ENCODE peak calls at places on chromosomes 3 and 15, in seven cellular contexts. S, Q, X, B, A, R and O are unnamed samples.

GRCh38 chr3:170477395-170477794 is 58.7 kb downstream of the CLDN11 start:
- DNase-seq in S (no peak), Q (no peak), X (no peak), B (no peak), A (no peak), R (no peak), O (no peak)

GRCh38 chr3:122099255-122099654 is 44.1 kb downstream of the CD86 start:
- DNase-seq in S (no peak), Q (no peak), X (no peak), B (no peak), A (no peak), R (no peak), O (no peak)

GRCh38 chr3:10707089-10707983 is 108.7 kb upstream of the SLC6A11 start:
- DNase-seq in S (no peak), Q (no peak), X (no peak), B (no peak), A (no peak), R (no peak), O (peak; percentile 28)

GRCh38 chr3:61666615-61667320 is 105.4 kb downstream of the PTPRG start:
- DNase-seq in S (no peak), Q (no peak), X (no peak), B (no peak), A (no peak), R (no peak), O (no peak)

GRCh38 chr3:173000553-173000952 is 140.5 kb downstream of the SPATA16 start:
- DNase-seq in S (no peak), Q (no peak), X (no peak), B (no peak), A (no peak), R (no peak), O (no peak)

GRCh38 chr3:160331127-160331937 is 67.7 kb downstream of the IFT80 start:
- DNase-seq in S (peak; percentile 16), Q (no peak), X (peak; percentile 69), B (peak; percentile 27), A (no peak), R (peak; percentile 68), O (no peak)

GRCh38 chr15:70323111-70323851 is 225.6 kb upstream of the TLE3 start:
- DNase-seq in S (no peak), Q (peak; percentile 88), X (no peak), B (no peak), A (no peak), R (no peak), O (no peak)

GRCh38 chr15:42858999-42859789 is 61.4 kb downstream of the TTBK2 start:
- DNase-seq in S (no peak), Q (no peak), X (peak; percentile 1), B (no peak), A (no peak), R (no peak), O (no peak)

GRCh38 chr3:49650177-49650576 is 24.0 kb upstream of the APEH start:
- DNase-seq in S (no peak), Q (no peak), X (no peak), B (no peak), A (no peak), R (no peak), O (no peak)

GRCh38 chr15:60370804-60371700 is 26.7 kb downstream of the ANXA2 start:
- DNase-seq in S (peak; percentile 87), Q (peak; percentile 96), X (peak; percentile 92), B (peak; percentile 88), A (peak; percentile 99), R (peak; percentile 93), O (no peak)

GRCh38 chr3:13593615-13594014 is 44.7 kb downstream of the FBLN2 start:
- DNase-seq in S (no peak), Q (peak; percentile 11), X (no peak), B (no peak), A (no peak), R (no peak), O (no peak)

GRCh38 chr15:86121568-86121967 is 41.9 kb downstream of the AGBL1 start:
- DNase-seq in S (no peak), Q (no peak), X (no peak), B (no peak), A (no peak), R (no peak), O (no peak)

GRCh38 chr15:75031773-75032302 is 8.4 kb downstream of the PPCDC start:
- DNase-seq in S (no peak), Q (peak; percentile 45), X (no peak), B (no peak), A (no peak), R (no peak), O (no peak)

GRCh38 chr15:38625886-38626285 is 61.3 kb upstream of the RASGRP1 start:
- DNase-seq in S (no peak), Q (no peak), X (no peak), B (no peak), A (no peak), R (no peak), O (no peak)

GRCh38 chr3:71201939-71202338 is 381.6 kb downstream of the FOXP1 start:
- DNase-seq in S (no peak), Q (peak; percentile 83), X (no peak), B (no peak), A (no peak), R (no peak), O (no peak)

GRCh38 chr3:115648559-115648958 is 25.2 kb downstream of the GAP43 start:
- DNase-seq in S (no peak), Q (no peak), X (no peak), B (no peak), A (no peak), R (no peak), O (no peak)

GRCh38 chr3:194061421-194062029 is 74.4 kb upstream of the HES1 start:
- DNase-seq in S (peak; percentile 32), Q (no peak), X (no peak), B (no peak), A (no peak), R (no peak), O (no peak)

DNA sequence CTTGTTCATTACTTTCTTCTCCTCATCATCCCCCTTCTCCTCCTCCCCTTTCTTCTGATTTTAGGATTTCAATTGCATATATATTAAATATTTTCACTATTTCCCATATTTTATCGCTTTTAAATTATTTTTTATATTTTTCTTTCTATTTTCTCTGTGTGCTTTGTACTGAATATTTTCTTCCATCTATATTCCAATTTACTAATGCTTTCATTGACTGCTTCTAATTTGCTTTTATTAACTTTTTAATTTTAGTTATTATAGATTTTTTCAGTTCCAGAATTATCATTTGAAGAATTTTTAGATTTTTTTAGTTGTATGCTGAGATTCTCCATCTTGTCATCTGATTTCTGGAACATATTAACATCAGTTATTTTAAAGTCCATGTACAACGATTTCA is 83.2 kb upstream of the ST3GAL6 start:
- DNase-seq in S (no peak), Q (no peak), X (no peak), B (no peak), A (no peak), R (no peak), O (no peak)
- TF ChIP-seq CTCF in S (no peak), Q (no peak), X (no peak), B (no peak), A (no peak), R (no peak), O (no peak)

GRCh38 chr3:33687406-33688010 is 30.5 kb downstream of the CLASP2 start:
- DNase-seq in S (no peak), Q (no peak), X (no peak), B (peak; percentile 18), A (no peak), R (no peak), O (no peak)

GRCh38 chr3:33678073-33678472 is 40.0 kb downstream of the CLASP2 start:
- DNase-seq in S (no peak), Q (no peak), X (no peak), B (no peak), A (no peak), R (no peak), O (no peak)

GRCh38 chr3:33682770-33683169 is 35.3 kb downstream of the CLASP2 start:
- DNase-seq in S (no peak), Q (no peak), X (no peak), B (no peak), A (no peak), R (no peak), O (no peak)

GRCh38 chr3:33681667-33682066 is 36.4 kb downstream of the CLASP2 start:
- DNase-seq in S (no peak), Q (no peak), X (no peak), B (no peak), A (no peak), R (no peak), O (no peak)
- TF ChIP-seq CTCF in S (no peak), Q (no peak), X (no peak), B (no peak), A (no peak), R (no peak), O (no peak)

GRCh38 chr3:113695818-113696645 is at the start of gene USF3:
- DNase-seq in S (peak; percentile 78), Q (peak; percentile 77), X (no peak), B (peak; percentile 87), A (no peak), R (no peak), O (peak; percentile 96)

GRCh38 chr3:113697192-113698090 is 999 bp upstream of the USF3 start:
- DNase-seq in S (peak; percentile 24), Q (no peak), X (no peak), B (peak; percentile 29), A (no peak), R (no peak), O (peak; percentile 22)

GRCh38 chr3:113695426-113695817 is 1.0 kb downstream of the USF3 start:
- DNase-seq in S (no peak), Q (no peak), X (no peak), B (peak; percentile 11), A (no peak), R (no peak), O (no peak)

GRCh38 chr3:113698213-113698742 is 1.8 kb upstream of the USF3 start:
- DNase-seq in S (no peak), Q (no peak), X (no peak), B (no peak), A (no peak), R (no peak), O (no peak)

GRCh38 chr3:113696658-113697191 is 283 bp upstream of the USF3 start:
- DNase-seq in S (peak; percentile 98), Q (peak; percentile 100), X (peak; percentile 95), B (peak; percentile 99), A (peak; percentile 96), R (peak; percentile 85), O (peak; percentile 99)
- TF ChIP-seq CTCF in S (no peak), Q (no peak), X (peak; percentile 34), B (no peak), A (no peak), R (peak; percentile 14), O (no peak)

DNA sequence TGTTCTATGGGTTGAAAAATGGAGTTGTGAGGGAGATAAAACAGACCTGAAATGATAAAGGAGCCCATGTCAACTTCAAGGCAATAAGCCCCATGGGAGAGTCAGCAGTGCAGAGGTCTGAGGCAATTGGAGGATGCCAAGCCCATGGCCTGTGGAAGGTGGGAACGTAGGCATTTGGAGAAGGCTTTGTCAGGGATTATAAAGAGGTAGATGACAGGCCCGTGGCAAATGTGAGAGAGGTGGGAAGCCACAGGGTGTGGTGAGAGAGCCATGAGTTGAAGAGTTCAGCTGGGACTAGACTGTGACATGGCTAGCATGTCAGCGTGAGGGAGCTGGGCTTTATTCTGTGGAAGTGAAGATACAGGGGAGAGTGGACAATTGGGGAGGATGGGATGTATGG is 35.4 kb downstream of the MFSD1 start:
- DNase-seq in S (no peak), Q (no peak), X (no peak), B (no peak), A (no peak), R (no peak), O (no peak)
- TF ChIP-seq CTCF in S (no peak), Q (no peak), X (no peak), B (no peak), A (no peak), R (no peak), O (no peak)